ENCODE peak calls at places on chromosome 9, in four cellular contexts. One of them, this sample, is unnamed.

GRCh38 chr9:116998305-116998704 is 311.2 kb downstream of the TRIM32 start:
- DNase-seq in body of pancreas: no peak
- DNase-seq in brain microvascular endothelial cell: no peak
- DNase-seq in astrocyte: peak; percentile 2
- DNase-seq in this sample: no peak

GRCh38 chr9:7802666-7803065 is 3.1 kb upstream of the DMAC1 start:
- DNase-seq in astrocyte: peak; percentile 6
- DNase-seq in body of pancreas: no peak
- DNase-seq in brain microvascular endothelial cell: no peak
- DNase-seq in this sample: no peak

GRCh38 chr9:74804018-74804385 is 83.7 kb downstream of the TRPM6 start:
- DNase-seq in astrocyte: no peak
- DNase-seq in brain microvascular endothelial cell: no peak
- DNase-seq in body of pancreas: no peak
- DNase-seq in this sample: peak; percentile 47

GRCh38 chr9:6575324-6575758 is 70.2 kb downstream of the GLDC start:
- DNase-seq in body of pancreas: no peak
- DNase-seq in astrocyte: no peak
- DNase-seq in brain microvascular endothelial cell: no peak
- DNase-seq in this sample: no peak

GRCh38 chr9:109253637-109254284 is 67.1 kb downstream of the EPB41L4B start:
- DNase-seq in brain microvascular endothelial cell: peak; percentile 59
- DNase-seq in body of pancreas: peak; percentile 66
- DNase-seq in astrocyte: peak; percentile 88
- DNase-seq in this sample: no peak

GRCh38 chr9:27278374-27278773 is 18.6 kb downstream of the EQTN start:
- DNase-seq in brain microvascular endothelial cell: no peak
- DNase-seq in body of pancreas: no peak
- DNase-seq in astrocyte: no peak
- DNase-seq in this sample: no peak

GRCh38 chr9:38416461-38416860 is 7.8 kb downstream of the IGFBPL1 start:
- DNase-seq in body of pancreas: no peak
- DNase-seq in brain microvascular endothelial cell: no peak
- DNase-seq in astrocyte: no peak
- DNase-seq in this sample: no peak

GRCh38 chr9:10661376-10661775 is 48.6 kb upstream of the PTPRD start:
- DNase-seq in body of pancreas: no peak
- DNase-seq in astrocyte: no peak
- DNase-seq in brain microvascular endothelial cell: no peak
- DNase-seq in this sample: no peak

GRCh38 chr9:73264636-73265035 is 113.0 kb downstream of the ANXA1 start:
- DNase-seq in body of pancreas: no peak
- DNase-seq in astrocyte: peak; percentile 51
- DNase-seq in brain microvascular endothelial cell: no peak
- DNase-seq in this sample: no peak

GRCh38 chr9:34741628-34742027 is 31.7 kb upstream of the CCL21 start:
- DNase-seq in body of pancreas: no peak
- DNase-seq in brain microvascular endothelial cell: no peak
- DNase-seq in astrocyte: no peak
- DNase-seq in this sample: peak; percentile 50

GRCh38 chr9:38419216-38419615 is 5.0 kb downstream of the IGFBPL1 start:
- DNase-seq in brain microvascular endothelial cell: no peak
- DNase-seq in body of pancreas: no peak
- DNase-seq in astrocyte: no peak
- DNase-seq in this sample: no peak

GRCh38 chr9:118271936-118272335 is 567.7 kb downstream of the TLR4 start:
- DNase-seq in body of pancreas: no peak
- DNase-seq in brain microvascular endothelial cell: no peak
- DNase-seq in astrocyte: peak; percentile 17
- DNase-seq in this sample: no peak

GRCh38 chr9:127904888-127905728 is 5.7 kb upstream of the ST6GALNAC6 start:
- DNase-seq in astrocyte: no peak
- DNase-seq in body of pancreas: no peak
- DNase-seq in brain microvascular endothelial cell: no peak
- DNase-seq in this sample: no peak
- H3K4me3 ChIP-seq in astrocyte: no peak overlapping the region
- H3K4me3 ChIP-seq in body of pancreas: no peak overlapping the region
- H3K4me3 ChIP-seq in brain microvascular endothelial cell: no peak overlapping the region
- H3K4me3 ChIP-seq in this sample: no peak overlapping the region

GRCh38 chr9:122213589-122214413 is 15.0 kb downstream of the LHX6 start:
- DNase-seq in astrocyte: no peak
- DNase-seq in body of pancreas: peak; percentile 67
- DNase-seq in brain microvascular endothelial cell: no peak
- DNase-seq in this sample: no peak
- TF ChIP-seq CTCF in astrocyte: no peak
- TF ChIP-seq CTCF in body of pancreas: no peak
- TF ChIP-seq CTCF in brain microvascular endothelial cell: peak; percentile 2
- TF ChIP-seq CTCF in this sample: no peak

GRCh38 chr9:114932502-114932901 is 2.1 kb upstream of the TNFSF8 start:
- DNase-seq in body of pancreas: no peak
- DNase-seq in brain microvascular endothelial cell: no peak
- DNase-seq in astrocyte: no peak
- DNase-seq in this sample: no peak

GRCh38 chr9:114931407-114931806 is 1.0 kb upstream of the TNFSF8 start:
- DNase-seq in astrocyte: no peak
- DNase-seq in brain microvascular endothelial cell: no peak
- DNase-seq in body of pancreas: no peak
- DNase-seq in this sample: no peak

GRCh38 chr9:114929166-114929565 is 1.2 kb downstream of the TNFSF8 start:
- DNase-seq in brain microvascular endothelial cell: no peak
- DNase-seq in astrocyte: no peak
- DNase-seq in body of pancreas: no peak
- DNase-seq in this sample: no peak

GRCh38 chr9:114928092-114928491 is 2.3 kb downstream of the TNFSF8 start:
- DNase-seq in astrocyte: no peak
- DNase-seq in body of pancreas: no peak
- DNase-seq in brain microvascular endothelial cell: no peak
- DNase-seq in this sample: no peak

GRCh38 chr9:114930063-114930812 is at the start of gene TNFSF8:
- DNase-seq in body of pancreas: no peak
- DNase-seq in astrocyte: no peak
- DNase-seq in brain microvascular endothelial cell: no peak
- DNase-seq in this sample: no peak
- H3K4me3 ChIP-seq in body of pancreas: no peak within 1 kb of the TSS
- H3K4me3 ChIP-seq in astrocyte: no peak within 1 kb of the TSS
- H3K4me3 ChIP-seq in brain microvascular endothelial cell: no peak within 1 kb of the TSS
- H3K4me3 ChIP-seq in this sample: no peak within 1 kb of the TSS

DNA sequence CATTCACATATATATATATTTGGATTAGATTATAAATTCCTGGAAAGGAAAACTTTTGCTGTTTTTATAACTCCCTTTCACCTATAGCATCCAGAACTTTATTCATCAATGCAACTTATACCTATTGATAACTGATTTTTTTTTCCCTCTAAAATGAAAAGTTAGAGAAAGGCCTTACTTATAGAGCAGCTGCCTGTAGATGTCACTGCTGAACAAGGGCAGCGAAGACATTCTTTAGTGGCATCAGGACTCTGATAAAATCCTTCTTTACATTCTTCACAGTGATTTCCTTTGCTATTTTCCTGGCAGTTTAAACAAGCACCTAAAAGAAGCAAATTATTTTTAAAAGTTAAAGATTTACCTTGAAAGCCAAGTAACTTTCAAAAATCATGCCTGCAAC is 32.3 kb upstream of the CDK5RAP2 start:
- DNase-seq in body of pancreas: no peak
- DNase-seq in astrocyte: no peak
- DNase-seq in brain microvascular endothelial cell: no peak
- DNase-seq in this sample: no peak
- TF ChIP-seq CTCF in body of pancreas: no peak
- TF ChIP-seq CTCF in astrocyte: peak; percentile 26
- TF ChIP-seq CTCF in brain microvascular endothelial cell: peak; percentile 56
- TF ChIP-seq CTCF in this sample: peak; percentile 69

GRCh38 chr9:89482056-89482784 is 15.7 kb downstream of the SEMA4D start:
- DNase-seq in brain microvascular endothelial cell: no peak
- DNase-seq in body of pancreas: no peak
- DNase-seq in astrocyte: no peak
- DNase-seq in this sample: no peak

GRCh38 chr9:89482950-89483349 is 15.0 kb downstream of the SEMA4D start:
- DNase-seq in astrocyte: no peak
- DNase-seq in body of pancreas: no peak
- DNase-seq in brain microvascular endothelial cell: no peak
- DNase-seq in this sample: no peak

GRCh38 chr9:89483592-89484474 is 14.1 kb downstream of the SEMA4D start:
- DNase-seq in astrocyte: no peak
- DNase-seq in body of pancreas: no peak
- DNase-seq in brain microvascular endothelial cell: no peak
- DNase-seq in this sample: no peak

GRCh38 chr9:89486681-89487080 is 11.2 kb downstream of the SEMA4D start:
- DNase-seq in brain microvascular endothelial cell: no peak
- DNase-seq in astrocyte: no peak
- DNase-seq in body of pancreas: no peak
- DNase-seq in this sample: no peak

DNA sequence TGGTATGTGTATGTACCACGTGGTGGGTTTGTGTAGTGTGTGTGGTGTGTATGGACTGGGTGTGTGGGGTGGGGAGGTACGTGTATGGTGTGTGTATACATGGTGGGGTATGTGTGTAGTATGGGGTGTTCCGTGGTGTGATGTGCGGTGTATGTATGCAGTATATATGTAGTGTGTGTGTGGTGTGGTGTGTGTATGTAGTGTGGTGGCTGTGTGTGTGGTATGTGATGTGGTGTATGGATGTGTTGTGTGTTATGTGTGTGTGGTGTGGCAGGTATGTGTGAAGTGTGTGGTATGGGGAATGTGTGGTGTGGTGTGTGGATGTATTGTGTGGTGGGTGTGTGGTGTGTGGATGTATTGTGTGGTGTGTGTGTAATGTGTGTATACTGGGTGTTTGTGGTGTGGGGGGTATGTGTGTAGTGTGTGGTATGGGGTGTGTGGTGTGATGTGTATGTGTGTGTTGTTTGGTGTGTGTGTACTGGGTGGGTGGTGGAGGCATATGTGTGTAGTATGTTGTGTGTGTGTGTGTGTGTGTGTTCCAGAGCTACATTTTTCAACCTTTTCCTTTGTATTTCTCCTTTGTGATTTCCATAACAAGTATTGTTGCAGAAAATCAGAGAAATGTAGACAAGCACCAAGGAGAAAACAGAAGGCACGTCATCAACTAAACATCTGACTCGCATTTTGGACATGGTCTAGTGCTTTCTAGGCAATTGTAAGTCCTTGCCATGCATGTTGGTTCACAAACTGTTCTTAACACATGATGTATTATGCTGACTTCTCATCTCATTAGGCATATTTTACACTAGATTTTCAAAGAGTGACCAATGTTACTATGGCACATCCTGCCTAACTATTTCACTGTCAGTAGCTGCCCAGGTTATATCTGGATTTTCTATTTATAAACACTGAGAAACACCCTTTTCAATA is 13.2 kb downstream of the SEMA4D start:
- DNase-seq in body of pancreas: no peak
- DNase-seq in brain microvascular endothelial cell: no peak
- DNase-seq in astrocyte: no peak
- DNase-seq in this sample: no peak
- H3K4me3 ChIP-seq in body of pancreas: no peak overlapping the region
- H3K4me3 ChIP-seq in brain microvascular endothelial cell: no peak overlapping the region
- H3K4me3 ChIP-seq in astrocyte: no peak overlapping the region
- H3K4me3 ChIP-seq in this sample: no peak overlapping the region

DNA sequence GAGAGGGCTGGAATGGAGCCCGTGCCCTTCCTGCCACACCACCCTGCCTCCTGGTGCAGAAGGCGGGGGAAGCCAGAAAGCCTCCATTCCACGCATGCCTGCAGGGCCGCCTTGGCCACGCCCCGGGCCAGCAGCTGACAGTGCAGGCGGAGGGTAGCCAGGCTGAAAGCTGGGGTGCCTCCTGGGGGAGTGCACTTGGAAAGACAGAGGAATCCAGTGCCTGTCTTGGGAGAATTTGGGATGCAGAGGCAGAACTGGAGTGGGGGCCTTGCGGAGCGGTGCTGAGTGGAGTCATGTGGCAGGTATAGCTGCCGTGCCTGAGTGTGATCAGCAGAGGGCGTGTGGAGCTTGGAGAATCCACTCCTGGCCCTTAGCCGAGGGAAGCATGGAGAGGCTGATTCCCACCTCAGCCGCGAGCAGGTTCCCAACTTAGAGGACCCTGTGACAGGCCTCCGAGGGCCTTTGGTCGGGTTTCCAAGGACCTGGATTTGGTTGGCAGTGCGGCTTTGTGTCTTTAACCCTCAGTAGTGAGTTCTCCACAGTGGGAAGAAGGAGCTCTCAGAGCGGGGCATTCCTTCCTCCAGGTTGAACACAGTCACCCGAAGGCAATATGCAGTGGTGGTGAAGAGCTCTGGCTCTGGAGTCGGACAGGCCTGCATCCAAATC is 9.1 kb upstream of the URM1 start:
- DNase-seq in body of pancreas: peak; percentile 91
- DNase-seq in brain microvascular endothelial cell: peak; percentile 75
- DNase-seq in astrocyte: peak; percentile 63
- DNase-seq in this sample: no peak
- TF ChIP-seq CTCF in body of pancreas: peak; percentile 80
- TF ChIP-seq CTCF in brain microvascular endothelial cell: peak; percentile 91
- TF ChIP-seq CTCF in astrocyte: peak; percentile 80
- TF ChIP-seq CTCF in this sample: peak; percentile 87

DNA sequence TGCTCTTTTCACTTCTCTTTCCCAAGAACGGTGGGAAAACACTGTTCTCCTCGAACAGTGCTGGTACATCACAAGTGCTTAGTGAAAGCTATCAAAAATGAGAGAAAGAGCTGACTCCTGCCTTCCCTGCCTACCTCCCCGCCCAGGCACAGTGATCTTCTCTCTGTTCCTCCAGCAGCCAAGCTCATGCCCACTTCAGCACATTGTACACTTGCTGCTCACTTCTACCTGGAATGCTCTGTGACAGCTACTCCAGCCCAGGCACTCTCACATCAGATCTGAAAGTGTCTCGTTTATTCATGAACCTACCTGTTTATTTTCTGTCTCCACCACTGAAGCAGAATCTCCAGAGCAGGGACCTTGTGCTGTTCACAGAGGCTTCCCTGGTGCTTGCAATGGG is 1.8 kb downstream of the SLC35D2 start:
- DNase-seq in astrocyte: no peak
- DNase-seq in brain microvascular endothelial cell: no peak
- DNase-seq in body of pancreas: no peak
- DNase-seq in this sample: no peak
- H3K4me3 ChIP-seq in astrocyte: no peak overlapping the region
- H3K4me3 ChIP-seq in brain microvascular endothelial cell: no peak overlapping the region
- H3K4me3 ChIP-seq in body of pancreas: no peak overlapping the region
- H3K4me3 ChIP-seq in this sample: no peak overlapping the region

DNA sequence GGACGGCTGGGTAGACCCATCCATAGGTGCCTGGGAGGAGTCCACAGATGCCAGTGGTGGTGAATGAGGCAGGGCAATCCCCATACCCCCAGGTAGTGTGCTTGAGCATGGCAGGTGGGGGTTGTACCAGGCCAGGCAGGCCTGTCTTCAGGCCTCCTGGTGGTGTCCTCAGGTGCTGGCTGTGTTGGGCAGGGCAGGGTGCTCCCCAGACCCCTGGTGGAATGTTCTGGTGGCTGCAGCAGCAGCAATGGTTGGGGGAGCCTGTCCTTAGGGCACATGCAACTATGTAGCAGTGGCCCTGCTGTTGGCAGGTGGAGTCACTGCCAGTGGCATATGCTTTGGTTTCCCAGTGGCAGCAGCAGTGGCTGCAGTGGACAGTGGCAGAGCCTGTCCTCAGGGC is 10.0 kb downstream of the ALG2 start:
- DNase-seq in brain microvascular endothelial cell: no peak
- DNase-seq in astrocyte: no peak
- DNase-seq in body of pancreas: no peak
- DNase-seq in this sample: no peak
- TF ChIP-seq CTCF in brain microvascular endothelial cell: peak; percentile 23
- TF ChIP-seq CTCF in astrocyte: no peak
- TF ChIP-seq CTCF in body of pancreas: no peak
- TF ChIP-seq CTCF in this sample: no peak